ENCODE peak calls at places on chromosomes 6 and 20, in nine cellular contexts. N is stimulated activated CD4-positive, alpha-beta T cell treated with anti-CD3 and anti-CD28 coated beads, Interleukin-12 subunit alpha, Interleukin-12 subunit beta, amount 100 ng/mL, for 4 hours; K is left ventricle myocardium superior; V is stimulated activated CD8-positive, alpha-beta memory T cell treated with anti-CD3 and anti-CD28 coated beads, Interleukin-15, amount 100 ng/mL, for 24 hours; C is RPMI7951; Z is naive thymus-derived CD4-positive, alpha-beta T cell; E is endothelial cell; B is naive thymus-derived CD8-positive, alpha-beta T cell; F is CD4-positive, CD25-positive, alpha-beta regulatory T cell. W is an unnamed sample.

GRCh38 chr6:87212596-87212995 is 57.2 kb downstream of the ZNF292 start:
- DNase-seq in N (no peak), K (no peak), V (no peak), C (no peak), Z (no peak), E (no peak), B (no peak), F (no peak), W (no peak)

GRCh38 chr6:50270427-50270826 is 220.7 kb upstream of the DEFB112 start:
- DNase-seq in N (no peak), K (no peak), V (no peak), C (no peak), Z (no peak), E (no peak), B (no peak), F (no peak), W (no peak)

GRCh38 chr6:36123270-36124139 is 6.8 kb upstream of the MAPK13 start:
- DNase-seq in N (peak), K (peak), V (peak), C (peak), Z (peak), E (peak), B (peak), F (peak), W (peak)

GRCh38 chr6:166640342-166641043 is 13.4 kb upstream of the RPS6KA2 start:
- DNase-seq in N (no peak), K (peak), V (no peak), C (no peak), Z (no peak), E (peak), B (no peak), F (no peak), W (no peak)

GRCh38 chr6:167786859-167787675 is 39.6 kb upstream of the AFDN start:
- DNase-seq in N (no peak), K (no peak), V (no peak), C (no peak), Z (no peak), E (no peak), B (no peak), F (no peak), W (no peak)

GRCh38 chr6:149487316-149487715 is 2.5 kb upstream of the ZC3H12D start:
- DNase-seq in N (no peak), K (no peak), V (no peak), C (no peak), Z (no peak), E (no peak), B (no peak), F (no peak), W (no peak)

GRCh38 chr6:89239338-89239737 is 22.2 kb upstream of the GABRR1 start:
- DNase-seq in N (no peak), K (no peak), V (no peak), C (no peak), Z (no peak), E (peak), B (peak), F (no peak), W (no peak)

GRCh38 chr6:117681321-117681720 is 6.1 kb downstream of the NUS1 start:
- DNase-seq in N (no peak), K (no peak), V (no peak), C (no peak), Z (no peak), E (no peak), B (no peak), F (no peak), W (no peak)

GRCh38 chr20:50824137-50824536 is 29.3 kb downstream of the BCAS4 start:
- DNase-seq in N (no peak), K (no peak), V (no peak), C (peak), Z (no peak), E (no peak), B (no peak), F (no peak), W (no peak)

GRCh38 chr6:66662721-66663120 is 955.7 kb upstream of the EYS start:
- DNase-seq in N (no peak), K (no peak), V (no peak), C (no peak), Z (no peak), E (no peak), B (no peak), F (no peak), W (no peak)

GRCh38 chr20:23125625-23126191 is 39.6 kb upstream of the CD93 start:
- DNase-seq in N (no peak), K (peak), V (no peak), C (peak), Z (no peak), E (no peak), B (no peak), F (no peak), W (no peak)

GRCh38 chr6:37512400-37512958 is 12.8 kb upstream of the CCDC167 start:
- DNase-seq in N (no peak), K (no peak), V (no peak), C (no peak), Z (no peak), E (no peak), B (no peak), F (no peak), W (no peak)

GRCh38 chr20:63652192-63652980 is 838 bp downstream of the STMN3 start:
- DNase-seq in N (peak), K (peak), V (no peak), C (peak), Z (peak), E (no peak), B (peak), F (peak), W (no peak)

GRCh38 chr6:113050010-113050893 is 703.1 kb downstream of the RFPL4B start:
- DNase-seq in N (no peak), K (no peak), V (no peak), C (peak), Z (no peak), E (peak), B (no peak), F (no peak), W (no peak)

GRCh38 chr6:15131234-15132195 is 114.4 kb upstream of the JARID2 start:
- DNase-seq in N (no peak), K (no peak), V (no peak), C (no peak), Z (no peak), E (no peak), B (no peak), F (no peak), W (no peak)

GRCh38 chr6:13836170-13836569 is 21.8 kb upstream of the MCUR1 start:
- DNase-seq in N (no peak), K (no peak), V (no peak), C (no peak), Z (no peak), E (no peak), B (no peak), F (no peak), W (no peak)

GRCh38 chr20:53829706-53830521 is 236.3 kb upstream of the ZNF217 start:
- DNase-seq in N (no peak), K (no peak), V (no peak), C (peak), Z (no peak), E (no peak), B (peak), F (no peak), W (no peak)

GRCh38 chr6:64220776-64221175 is 585.2 kb downstream of the PHF3 start:
- DNase-seq in N (no peak), K (no peak), V (no peak), C (no peak), Z (no peak), E (no peak), B (no peak), F (no peak), W (no peak)

GRCh38 chr6:163352966-163353365 is 61.6 kb upstream of the QKI start:
- DNase-seq in N (no peak), K (no peak), V (no peak), C (no peak), Z (no peak), E (no peak), B (no peak), F (no peak), W (no peak)

GRCh38 chr20:9087531-9088217 is 18.8 kb downstream of the PLCB4 start:
- DNase-seq in N (no peak), K (no peak), V (no peak), C (peak), Z (no peak), E (no peak), B (no peak), F (no peak), W (no peak)

GRCh38 chr6:118761643-118762042 is 110.3 kb upstream of the CEP85L start:
- DNase-seq in N (no peak), K (no peak), V (no peak), C (no peak), Z (no peak), E (no peak), B (no peak), F (no peak), W (no peak)

GRCh38 chr6:82113231-82113630 is 134.3 kb downstream of the IBTK start:
- DNase-seq in N (no peak), K (no peak), V (no peak), C (no peak), Z (no peak), E (no peak), B (no peak), F (no peak), W (no peak)

GRCh38 chr20:56527521-56527920 is 3.0 kb downstream of the FAM209A start:
- DNase-seq in N (no peak), K (no peak), V (no peak), C (no peak), Z (no peak), E (no peak), B (no peak), F (no peak), W (no peak)

GRCh38 chr6:22764521-22764920 is 195.2 kb downstream of the HDGFL1 start:
- DNase-seq in N (no peak), K (no peak), V (no peak), C (peak), Z (no peak), E (no peak), B (no peak), F (no peak), W (no peak)

GRCh38 chr20:48703107-48703506 is 124.7 kb downstream of the PREX1 start:
- DNase-seq in N (no peak), K (peak), V (no peak), C (no peak), Z (no peak), E (no peak), B (no peak), F (no peak), W (no peak)

GRCh38 chr20:12358006-12358654 is 440.4 kb downstream of the BTBD3 start:
- DNase-seq in N (no peak), K (no peak), V (no peak), C (no peak), Z (no peak), E (no peak), B (no peak), F (no peak), W (no peak)

W was measured in progenitor cell of endocrine pancreas.